ENCODE peak calls at places on chromosomes 12 and 14, in five cellular contexts. O is adrenal gland, I is HFFc6, R is astrocyte, J is uterus. G is an unnamed sample.

GRCh38 chr14:27242874-27243273 is 645.0 kb upstream of the NOVA1 start:
- DNase-seq in R (no peak), I (no peak), O (no peak), J (no peak), G (no peak)

GRCh38 chr12:4448943-4449861 is 3.6 kb upstream of the FGF6 start:
- DNase-seq in R (no peak), J (no peak), O (no peak), I (no peak), G (no peak)

GRCh38 chr14:70061108-70061507 is 127.6 kb downstream of the SLC8A3 start:
- DNase-seq in O (no peak), R (no peak), J (no peak), I (no peak), G (peak)

GRCh38 chr12:108907861-108908302 is 28.0 kb downstream of the DAO start:
- DNase-seq in R (peak), O (peak), I (peak), J (no peak), G (peak)

GRCh38 chr12:4900327-4900726 is 9.4 kb upstream of the KCNA1 start:
- DNase-seq in I (peak), R (peak), J (no peak), O (no peak), G (peak)

GRCh38 chr12:117789195-117789912 is 179.4 kb downstream of the KSR2 start:
- DNase-seq in I (no peak), J (no peak), O (no peak), R (no peak), G (no peak)

GRCh38 chr12:121799842-121800693 is 3.7 kb upstream of the SETD1B start:
- DNase-seq in I (peak), R (peak), O (peak), J (peak), G (peak)

GRCh38 chr14:37622231-37622923 is 26.9 kb downstream of the TTC6 start:
- DNase-seq in R (peak), O (no peak), I (no peak), J (no peak), G (no peak)

GRCh38 chr12:51395283-51396230 is 4.4 kb upstream of the GALNT6 start:
- DNase-seq in J (no peak), I (no peak), R (no peak), O (peak), G (no peak)

GRCh38 chr14:33655421-33655820 is 295.5 kb downstream of the EGLN3 start:
- DNase-seq in O (no peak), J (no peak), I (no peak), R (peak), G (no peak)

GRCh38 chr14:33934043-33934750 is 16.7 kb downstream of the EGLN3 start:
- DNase-seq in J (no peak), O (no peak), R (no peak), I (no peak), G (no peak)

GRCh38 chr14:99190696-99191662 is 81.0 kb downstream of the BCL11B start:
- DNase-seq in O (no peak), J (no peak), R (no peak), I (no peak), G (peak)

GRCh38 chr12:9674226-9674590 is 4.7 kb downstream of the CLEC2D start:
- DNase-seq in I (no peak), R (no peak), O (no peak), J (no peak), G (no peak)

GRCh38 chr12:74259199-74259598 is 278.4 kb upstream of the ATXN7L3B start:
- DNase-seq in I (no peak), R (no peak), J (no peak), O (no peak), G (no peak)

DNA sequence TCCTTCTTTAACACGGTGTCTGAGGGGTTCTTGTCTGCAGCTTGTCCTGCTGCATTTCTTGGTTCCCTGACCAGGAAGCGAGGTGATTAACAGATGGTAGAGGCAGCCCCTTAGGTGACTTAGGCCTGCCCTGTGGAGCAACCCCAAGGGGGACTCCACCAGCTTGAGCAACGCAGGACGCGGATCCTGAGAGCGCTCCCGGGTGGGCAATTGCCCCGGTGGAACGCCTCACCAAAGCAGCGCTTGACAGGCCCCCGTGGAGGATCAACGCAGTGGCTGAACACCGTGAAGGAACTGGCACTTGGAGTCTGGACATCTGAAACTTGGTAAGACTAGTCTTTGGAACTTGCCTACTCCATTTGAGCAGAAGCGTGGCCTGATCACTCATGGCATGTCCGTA is 272.9 kb upstream of the ATXN7L3B start:
- DNase-seq in I (no peak), O (no peak), R (no peak), J (no peak), G (no peak)
- TF ChIP-seq CTCF in I (no peak), O (no peak), R (no peak), J (no peak), G (no peak)

GRCh38 chr12:99413751-99414150 is 233.8 kb upstream of the GARIN6 start:
- DNase-seq in J (no peak), O (no peak), I (no peak), R (no peak), G (no peak)

GRCh38 chr12:99418379-99418778 is 229.2 kb upstream of the GARIN6 start:
- DNase-seq in R (no peak), I (no peak), J (no peak), O (no peak), G (no peak)
- TF ChIP-seq CTCF in R (no peak), I (no peak), J (no peak), O (no peak), G (no peak)

GRCh38 chr14:67426983-67427601 is 15.1 kb upstream of the PLEK2 start:
- DNase-seq in R (peak), O (peak), I (peak), J (peak), G (peak)
- TF ChIP-seq CTCF in R (peak), O (peak), I (peak), J (peak), G (peak)

DNA sequence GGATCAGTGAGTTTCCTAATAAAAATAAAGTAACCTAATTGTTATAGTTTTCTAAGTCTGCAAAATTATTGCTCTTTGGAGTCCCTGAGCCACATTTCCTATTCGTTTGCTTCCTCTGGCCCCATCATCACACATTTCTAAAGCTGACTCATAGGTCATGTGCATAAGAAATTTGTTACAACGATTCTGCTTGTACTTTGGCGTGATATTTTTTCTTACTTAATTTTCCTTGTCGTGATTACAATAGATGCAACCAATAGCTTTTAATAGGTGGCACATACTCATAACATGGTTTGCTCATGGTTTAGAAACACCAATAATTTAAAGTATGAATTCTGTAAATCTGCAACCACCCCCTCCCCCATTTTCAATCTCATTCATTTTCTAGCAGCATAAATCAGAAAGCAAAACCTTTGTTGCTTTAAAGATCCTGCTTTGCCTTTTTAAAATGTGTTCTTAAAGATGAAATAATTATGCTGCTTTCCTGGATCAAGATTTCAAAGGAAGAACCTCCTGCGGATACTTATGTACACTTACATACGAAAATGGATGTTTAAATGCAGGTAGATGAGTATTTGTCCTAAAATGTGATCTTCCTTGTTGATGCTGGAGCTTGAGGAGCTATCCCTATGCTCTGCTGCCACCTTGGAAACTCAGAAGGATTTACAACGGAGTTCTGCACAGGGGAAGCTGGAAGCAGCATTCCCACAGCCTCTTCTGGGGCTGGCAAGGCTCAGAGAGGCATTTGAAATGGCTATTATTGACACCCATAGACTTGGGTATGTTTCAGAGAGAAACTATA is 1.7 kb upstream of the FLRT2 start:
- DNase-seq in O (peak), R (peak), J (no peak), I (peak), G (peak)
- TF ChIP-seq CTCF in O (peak), R (peak), J (peak), I (peak), G (peak)

DNA sequence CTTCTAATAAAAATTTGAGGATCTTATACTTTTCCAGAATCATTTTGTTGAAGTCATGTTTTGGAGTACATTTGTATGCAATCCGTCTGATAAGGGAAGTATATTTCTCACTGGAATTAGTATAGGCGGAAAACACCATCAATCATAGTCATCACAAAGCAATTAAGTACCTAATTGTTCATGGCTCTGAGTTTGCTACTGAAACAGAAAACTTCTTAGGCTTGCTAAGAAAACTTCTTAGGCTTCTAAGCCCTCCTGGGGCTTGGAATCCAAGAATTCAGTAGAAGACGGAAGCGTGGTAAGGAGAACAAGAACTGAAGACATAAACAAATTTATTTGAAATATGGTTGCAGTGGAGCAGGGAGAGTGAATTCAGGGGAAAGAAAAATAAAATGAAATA is 636.3 kb downstream of the DIO2 start:
- DNase-seq in I (no peak), R (no peak), J (no peak), O (no peak), G (no peak)
- TF ChIP-seq CTCF in I (no peak), R (no peak), J (no peak), O (no peak), G (no peak)

DNA sequence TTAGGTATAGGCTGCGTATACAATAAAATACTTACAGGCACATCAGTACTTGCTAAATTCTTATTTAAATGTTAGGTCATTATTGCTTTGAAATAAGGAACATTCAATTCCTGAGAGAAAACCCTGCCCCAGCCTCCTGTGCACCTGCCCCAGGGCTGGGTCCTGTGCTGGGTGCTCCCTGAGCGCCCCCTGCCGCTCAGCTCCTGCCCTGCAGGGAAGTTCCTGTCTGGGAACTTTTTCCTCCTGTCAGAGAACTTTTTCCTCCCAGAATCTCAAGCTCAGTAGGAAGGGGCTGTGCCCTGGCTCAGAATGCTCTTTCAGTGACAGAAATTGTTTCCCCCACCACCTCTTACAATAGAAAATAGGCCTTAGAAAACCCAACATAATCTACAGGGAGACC is 751.1 kb downstream of the TMEM121 start:
- DNase-seq in R (no peak), O (no peak), J (no peak), I (no peak), G (no peak)
- TF ChIP-seq CTCF in R (no peak), O (peak), J (no peak), I (peak), G (peak)

GRCh38 chr12:77723308-77723707 is 107.4 kb upstream of the NAV3 start:
- DNase-seq in I (no peak), R (no peak), O (no peak), J (no peak), G (peak)

GRCh38 chr12:77727442-77728001 is 103.2 kb upstream of the NAV3 start:
- DNase-seq in I (no peak), O (no peak), R (no peak), J (no peak), G (no peak)

GRCh38 chr12:77728018-77728417 is 102.7 kb upstream of the NAV3 start:
- DNase-seq in J (no peak), I (no peak), R (peak), O (no peak), G (no peak)

GRCh38 chr12:77725611-77726010 is 105.1 kb upstream of the NAV3 start:
- DNase-seq in R (peak), I (peak), J (no peak), O (no peak), G (no peak)

GRCh38 chr12:77724367-77724957 is 106.2 kb upstream of the NAV3 start:
- DNase-seq in O (no peak), I (peak), R (peak), J (no peak), G (peak)
- TF ChIP-seq CTCF in O (peak), I (peak), R (peak), J (peak), G (peak)

GRCh38 chr12:126663304-126664094 is 1598.3 kb downstream of the AACS start:
- DNase-seq in I (peak), O (no peak), R (no peak), J (no peak), G (no peak)
- TF ChIP-seq CTCF in I (peak), O (no peak), R (peak), J (no peak), G (no peak)

G was measured in RWPE1.